ENCODE peak calls at places on chromosome 21, in ten cellular contexts. I is mucosa of descending colon, M is left ventricle myocardium inferior, S is GM23338, O is dorsolateral prefrontal cortex, J is mammary epithelial cell, L is fibroblast of the aortic adventitia, U is colonic mucosa, K is IMR-90, Q is endodermal cell. Y is an unnamed sample.
A peak's percentile ranks its signal among the peaks of the same experiment; 100 is the strongest.

GRCh38 chr21:41686664-41687063 is 80.2 kb downstream of the RIPK4 start:
- DNase-seq in I (no peak), M (no peak), S (no peak), O (no peak), J (no peak), L (no peak), U (no peak), K (no peak), Q (no peak), Y (no peak)

GRCh38 chr21:46322351-46323226 is 1.1 kb downstream of the C21orf58 start:
- DNase-seq in I (peak; percentile 27), M (no peak), S (peak; percentile 45), O (no peak), J (peak; percentile 27), L (peak; percentile 38), U (peak; percentile 35), K (peak; percentile 47), Q (peak; percentile 58), Y (peak; percentile 44)

GRCh38 chr21:46325073-46325912 is 1.3 kb downstream of the PCNT start:
- DNase-seq in I (peak; percentile 58), M (peak; percentile 42), S (peak; percentile 81), O (peak; percentile 24), J (peak; percentile 54), L (peak; percentile 39), U (peak; percentile 60), K (peak; percentile 47), Q (peak; percentile 87), Y (peak; percentile 39)

GRCh38 chr21:39675595-39675994 is 62.9 kb downstream of the B3GALT5 start:
- DNase-seq in I (no peak), M (no peak), S (peak; percentile 57), O (no peak), J (no peak), L (no peak), U (no peak), K (no peak), Q (peak; percentile 65), Y (no peak)

GRCh38 chr21:37737497-37737896 is 178.8 kb downstream of the KCNJ6 start:
- DNase-seq in I (no peak), M (no peak), S (no peak), O (no peak), J (no peak), L (no peak), U (no peak), K (no peak), Q (no peak), Y (no peak)

GRCh38 chr21:31647650-31648049 is 11.8 kb upstream of the SOD1 start:
- DNase-seq in I (no peak), M (no peak), S (no peak), O (no peak), J (no peak), L (no peak), U (no peak), K (no peak), Q (peak; percentile 11), Y (no peak)

GRCh38 chr21:37560385-37560784 is 193.8 kb downstream of the DYRK1A start:
- DNase-seq in I (no peak), M (peak; percentile 55), S (no peak), O (no peak), J (no peak), L (no peak), U (no peak), K (no peak), Q (no peak), Y (no peak)

GRCh38 chr21:45384656-45385548 is 20.1 kb upstream of the COL18A1 start:
- DNase-seq in I (no peak), M (no peak), S (no peak), O (no peak), J (no peak), L (no peak), U (no peak), K (no peak), Q (no peak), Y (peak; percentile 31)

GRCh38 chr21:28779914-28780313 is 212.8 kb downstream of the LTN1 start:
- DNase-seq in I (no peak), M (no peak), S (no peak), O (no peak), J (no peak), L (no peak), U (no peak), K (no peak), Q (no peak), Y (no peak)

DNA sequence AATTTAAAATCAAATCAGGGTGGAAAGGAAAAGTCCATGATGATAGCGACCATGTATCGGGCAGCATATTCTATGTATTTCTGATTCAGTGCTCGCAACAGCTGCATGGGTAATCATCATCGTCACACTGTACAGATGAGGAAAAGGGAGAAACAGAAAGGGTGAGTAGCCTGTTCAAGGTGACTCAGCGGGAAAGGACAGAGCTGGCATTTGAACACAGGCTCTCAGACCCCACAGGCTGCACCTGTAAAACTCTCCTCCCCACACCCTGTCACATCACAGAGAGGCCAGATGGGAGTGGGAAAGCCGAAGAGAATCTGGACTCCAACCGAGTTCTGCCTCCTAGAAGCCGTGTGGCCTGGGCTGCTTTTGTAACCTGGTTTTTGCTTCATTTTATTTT is 14.0 kb downstream of the RUNX1 start:
- DNase-seq in I (no peak), M (no peak), S (no peak), O (no peak), J (no peak), L (no peak), U (no peak), K (no peak), Q (no peak), Y (no peak)
- H3K4me3 ChIP-seq in I (no peak overlapping the region), M (no peak overlapping the region), S (no peak overlapping the region), O (no peak overlapping the region), J (no peak overlapping the region), L (no peak overlapping the region), U (no peak overlapping the region), K (no peak overlapping the region), Q (no peak overlapping the region), Y (no peak overlapping the region)

DNA sequence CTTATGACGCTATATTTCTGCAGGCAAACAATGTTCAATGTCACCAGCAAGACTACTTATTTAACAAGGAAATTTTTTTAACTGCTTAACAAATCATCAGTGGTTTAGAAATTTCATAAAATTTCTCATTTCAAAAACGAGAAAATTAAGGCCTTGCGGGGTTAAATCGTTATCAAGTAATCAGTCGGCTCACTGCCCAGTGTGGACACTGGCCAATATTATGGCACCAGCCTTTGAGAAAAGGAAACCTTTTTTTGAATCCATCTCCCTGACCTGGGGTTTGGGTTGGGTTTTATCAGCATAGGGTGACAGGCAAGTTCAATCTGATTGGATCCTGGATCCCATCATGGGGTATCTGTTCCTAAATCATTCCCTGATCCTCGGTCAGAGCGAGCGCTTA is 461.2 kb downstream of the SETD4 start:
- DNase-seq in I (no peak), M (no peak), S (no peak), O (no peak), J (no peak), L (no peak), U (no peak), K (no peak), Q (no peak), Y (no peak)
- TF ChIP-seq CTCF in I (no peak), M (no peak), S (no peak), O (no peak), J (no peak), L (no peak), U (no peak), K (no peak), Q (no peak), Y (no peak)

GRCh38 chr21:14084068-14084501 is 126.7 kb downstream of the LIPI start:
- DNase-seq in I (no peak), M (no peak), S (no peak), O (no peak), J (no peak), L (no peak), U (no peak), K (no peak), Q (no peak), Y (no peak)

GRCh38 chr21:14080040-14080763 is 130.6 kb downstream of the LIPI start:
- DNase-seq in I (no peak), M (no peak), S (peak; percentile 38), O (no peak), J (no peak), L (no peak), U (peak; percentile 10), K (no peak), Q (peak; percentile 45), Y (no peak)

GRCh38 chr21:14078746-14079375 is 131.9 kb downstream of the LIPI start:
- DNase-seq in I (no peak), M (no peak), S (no peak), O (no peak), J (no peak), L (no peak), U (peak; percentile 14), K (no peak), Q (no peak), Y (no peak)

GRCh38 chr21:14084701-14085100 is 126.1 kb downstream of the LIPI start:
- DNase-seq in I (no peak), M (no peak), S (no peak), O (no peak), J (no peak), L (no peak), U (no peak), K (no peak), Q (no peak), Y (no peak)

GRCh38 chr21:14080764-14081096 is 130.0 kb downstream of the LIPI start:
- DNase-seq in I (no peak), M (no peak), S (no peak), O (no peak), J (no peak), L (no peak), U (no peak), K (no peak), Q (peak; percentile 38), Y (no peak)
- H3K4me3 ChIP-seq in I (no peak overlapping the region), M (no peak overlapping the region), S (no peak overlapping the region), O (no peak overlapping the region), J (no peak overlapping the region), L (no peak overlapping the region), U (no peak overlapping the region), K (no peak overlapping the region), Q (no peak overlapping the region), Y (no peak overlapping the region)

GRCh38 chr21:32990666-32991065 is 35.1 kb upstream of the OLIG2 start:
- DNase-seq in I (no peak), M (no peak), S (no peak), O (no peak), J (no peak), L (no peak), U (no peak), K (no peak), Q (no peak), Y (no peak)

GRCh38 chr21:32993894-32994293 is 31.8 kb upstream of the OLIG2 start:
- DNase-seq in I (no peak), M (no peak), S (no peak), O (no peak), J (peak; percentile 51), L (no peak), U (no peak), K (no peak), Q (no peak), Y (no peak)

GRCh38 chr21:32991299-32991850 is 34.4 kb upstream of the OLIG2 start:
- DNase-seq in I (no peak), M (no peak), S (no peak), O (no peak), J (no peak), L (no peak), U (no peak), K (no peak), Q (no peak), Y (no peak)

DNA sequence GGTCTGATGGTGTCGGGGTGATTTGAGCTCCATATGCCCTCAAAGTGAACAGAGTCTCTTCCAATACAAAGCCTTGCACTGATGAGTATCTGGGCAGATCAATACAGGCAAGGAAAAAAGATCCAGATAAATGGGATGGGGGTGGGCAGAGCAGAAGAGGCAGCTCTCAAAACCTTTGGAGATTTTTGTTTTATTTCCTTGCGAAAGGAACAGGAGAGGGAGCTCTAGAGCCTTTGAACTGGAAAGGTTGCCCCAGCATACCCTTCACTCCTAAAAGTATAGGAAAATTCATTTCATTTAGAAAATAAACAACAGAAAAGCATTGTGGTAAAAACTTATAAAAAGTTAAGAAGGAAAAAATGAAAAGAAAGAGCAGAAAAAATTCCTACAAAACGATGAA is 31.4 kb upstream of the OLIG2 start:
- DNase-seq in I (no peak), M (no peak), S (peak; percentile 57), O (no peak), J (no peak), L (peak; percentile 46), U (no peak), K (peak; percentile 31), Q (no peak), Y (peak; percentile 16)
- TF ChIP-seq CTCF in I (no peak), M (peak; percentile 54), S (peak; percentile 64), O (peak; percentile 44), J (peak; percentile 62), L (peak; percentile 67), U (no peak), K (peak; percentile 63), Q (peak; percentile 78), Y (peak; percentile 41)